ENCODE peak calls at places on chromosomes 12 and 14, in four cellular contexts. W is GM04504; E is activated CD4-positive, alpha-beta T cell treated with anti-CD3 and anti-CD28 coated beads for 48 hours; X is stimulated activated CD4-positive, alpha-beta T cell treated with anti-CD3 and anti-CD28 coated beads, Interleukin-1b, Interleukin-23, amount 100 ng/mL, for 1 hour. U is an unnamed sample.

GRCh38 chr12:60152756-60153155 is 556.9 kb downstream of the SLC16A7 start:
- DNase-seq in W (no peak), E (no peak), X (no peak), U (no peak)

GRCh38 chr12:29564925-29565324 is 67.4 kb upstream of the OVCH1 start:
- DNase-seq in W (no peak), E (no peak), X (no peak), U (no peak)

GRCh38 chr14:25945746-25946145 is 652.1 kb downstream of the NOVA1 start:
- DNase-seq in W (no peak), E (no peak), X (no peak), U (no peak)

GRCh38 chr12:77377116-77377515 is 311.7 kb upstream of the E2F7 start:
- DNase-seq in W (no peak), E (no peak), X (no peak), U (no peak)

GRCh38 chr14:104119700-104120251 is 18.6 kb upstream of the KIF26A start:
- DNase-seq in W (no peak), E (no peak), X (no peak), U (no peak)

GRCh38 chr12:8887285-8887715 is 27.0 kb upstream of the PHC1 start:
- DNase-seq in W (no peak), E (no peak), X (no peak), U (no peak)

GRCh38 chr14:104510794-104511611 is 68.6 kb upstream of the C14orf180 start:
- DNase-seq in W (no peak), E (no peak), X (no peak), U (no peak)

GRCh38 chr14:52042371-52043037 is 26.4 kb downstream of the NID2 start:
- DNase-seq in W (no peak), E (no peak), X (no peak), U (no peak)

GRCh38 chr14:102462391-102462790 is 47.2 kb downstream of the ANKRD9 start:
- DNase-seq in W (no peak), E (no peak), X (no peak), U (no peak)

GRCh38 chr12:49791700-49792099 is 36.5 kb downstream of the NCKAP5L start:
- DNase-seq in W (no peak), E (no peak), X (no peak), U (no peak)

GRCh38 chr12:77925536-77926108 is 94.9 kb downstream of the NAV3 start:
- DNase-seq in W (peak), E (peak), X (no peak), U (peak)

GRCh38 chr12:69108024-69108423 is 131.3 kb upstream of the CPSF6 start:
- DNase-seq in W (no peak), E (no peak), X (no peak), U (no peak)

GRCh38 chr12:108231109-108231905 is 102.2 kb downstream of the WSCD2 start:
- DNase-seq in W (no peak), E (no peak), X (no peak), U (no peak)

GRCh38 chr12:51216652-51217051 is 1.2 kb downstream of the POU6F1 start:
- DNase-seq in W (no peak), E (no peak), X (no peak), U (no peak)

GRCh38 chr14:22614240-22614799 is 16.2 kb downstream of the ABHD4 start:
- DNase-seq in W (peak), E (no peak), X (no peak), U (peak)

GRCh38 chr12:16668198-16668597 is 62.2 kb upstream of the LMO3 start:
- DNase-seq in W (no peak), E (no peak), X (no peak), U (no peak)

GRCh38 chr12:81377771-81378170 is 299.9 kb downstream of the ACSS3 start:
- DNase-seq in W (no peak), E (no peak), X (no peak), U (no peak)

GRCh38 chr12:30044206-30044605 is 260.5 kb upstream of the TMTC1 start:
- DNase-seq in W (no peak), E (no peak), X (no peak), U (no peak)

GRCh38 chr14:64303471-64303917 is 9.3 kb upstream of the ESR2 start:
- DNase-seq in W (peak), E (no peak), X (no peak), U (peak)

GRCh38 chr12:2163172-2163927 is 110.6 kb downstream of the CACNA1C start:
- DNase-seq in W (no peak), E (no peak), X (no peak), U (peak)

U was measured in amniotic stem cell.